ENCODE peak calls at places on chromosomes 11 and 22, in six cellular contexts. One of them, this sample, is unnamed.

GRCh38 chr22:32327066-32327465 is 30.6 kb upstream of the RFPL3 start:
- DNase-seq in NCI-H1436: no peak
- DNase-seq in pulmonary artery endothelial cell: peak
- DNase-seq in AG04450: no peak
- DNase-seq in AG04449: no peak
- DNase-seq in spleen: no peak
- DNase-seq in this sample: no peak

GRCh38 chr11:107683807-107684206 is 28.0 kb downstream of the SLN start:
- DNase-seq in NCI-H1436: no peak
- DNase-seq in pulmonary artery endothelial cell: no peak
- DNase-seq in AG04450: no peak
- DNase-seq in spleen: no peak
- DNase-seq in AG04449: no peak
- DNase-seq in this sample: no peak

GRCh38 chr22:39098026-39098425 is 982 bp downstream of the APOBEC3H start:
- DNase-seq in NCI-H1436: no peak
- DNase-seq in AG04449: no peak
- DNase-seq in AG04450: no peak
- DNase-seq in spleen: no peak
- DNase-seq in pulmonary artery endothelial cell: no peak
- DNase-seq in this sample: no peak

GRCh38 chr11:47270331-47271271 is 668 bp downstream of the MADD start:
- DNase-seq in pulmonary artery endothelial cell: no peak
- DNase-seq in NCI-H1436: no peak
- DNase-seq in AG04450: no peak
- DNase-seq in spleen: peak
- DNase-seq in AG04449: no peak
- DNase-seq in this sample: no peak

GRCh38 chr22:46352691-46353386 is 17.3 kb downstream of the TRMU start:
- DNase-seq in AG04450: no peak
- DNase-seq in NCI-H1436: peak
- DNase-seq in pulmonary artery endothelial cell: no peak
- DNase-seq in spleen: peak
- DNase-seq in AG04449: no peak
- DNase-seq in this sample: no peak

GRCh38 chr11:55357560-55358184 is 10.1 kb upstream of the OR4A15 start:
- DNase-seq in AG04450: no peak
- DNase-seq in NCI-H1436: no peak
- DNase-seq in pulmonary artery endothelial cell: no peak
- DNase-seq in spleen: no peak
- DNase-seq in AG04449: no peak
- DNase-seq in this sample: no peak

GRCh38 chr22:37843746-37844089 is 416 bp downstream of the ANKRD54 start:
- DNase-seq in pulmonary artery endothelial cell: no peak
- DNase-seq in AG04449: no peak
- DNase-seq in NCI-H1436: no peak
- DNase-seq in AG04450: no peak
- DNase-seq in spleen: peak
- DNase-seq in this sample: no peak

GRCh38 chr11:130765951-130766649 is 150.2 kb downstream of the SNX19 start:
- DNase-seq in spleen: no peak
- DNase-seq in AG04449: no peak
- DNase-seq in AG04450: no peak
- DNase-seq in pulmonary artery endothelial cell: no peak
- DNase-seq in NCI-H1436: no peak
- DNase-seq in this sample: no peak

GRCh38 chr11:77401486-77402217 is 72.2 kb downstream of the PAK1 start:
- DNase-seq in AG04450: no peak
- DNase-seq in pulmonary artery endothelial cell: no peak
- DNase-seq in AG04449: no peak
- DNase-seq in NCI-H1436: no peak
- DNase-seq in spleen: no peak
- DNase-seq in this sample: no peak

GRCh38 chr11:70756756-70757155 is 358.4 kb downstream of the CTTN start:
- DNase-seq in AG04450: no peak
- DNase-seq in pulmonary artery endothelial cell: no peak
- DNase-seq in AG04449: no peak
- DNase-seq in NCI-H1436: no peak
- DNase-seq in spleen: peak
- DNase-seq in this sample: no peak

GRCh38 chr22:46088541-46089311 is 61.6 kb upstream of the PPARA start:
- DNase-seq in NCI-H1436: no peak
- DNase-seq in pulmonary artery endothelial cell: peak
- DNase-seq in spleen: peak
- DNase-seq in AG04449: peak
- DNase-seq in AG04450: no peak
- DNase-seq in this sample: no peak

GRCh38 chr11:130653838-130654601 is 205.6 kb downstream of the ADAMTS15 start:
- DNase-seq in spleen: no peak
- DNase-seq in AG04450: no peak
- DNase-seq in AG04449: no peak
- DNase-seq in pulmonary artery endothelial cell: no peak
- DNase-seq in NCI-H1436: no peak
- DNase-seq in this sample: no peak

GRCh38 chr11:113690619-113691569 is 15.2 kb downstream of the TMPRSS5 start:
- DNase-seq in AG04450: no peak
- DNase-seq in NCI-H1436: no peak
- DNase-seq in AG04449: no peak
- DNase-seq in spleen: no peak
- DNase-seq in pulmonary artery endothelial cell: no peak
- DNase-seq in this sample: no peak

GRCh38 chr11:8080674-8081590 is at the start of gene TUB:
- DNase-seq in NCI-H1436: peak
- DNase-seq in AG04450: no peak
- DNase-seq in spleen: peak
- DNase-seq in pulmonary artery endothelial cell: no peak
- DNase-seq in AG04449: no peak
- DNase-seq in this sample: no peak

GRCh38 chr11:64206457-64207246 is at the start of gene FERMT3:
- DNase-seq in AG04450: no peak
- DNase-seq in NCI-H1436: no peak
- DNase-seq in AG04449: no peak
- DNase-seq in pulmonary artery endothelial cell: no peak
- DNase-seq in spleen: peak
- DNase-seq in this sample: no peak

GRCh38 chr11:10274726-10275125 is 19.3 kb downstream of the SBF2 start:
- DNase-seq in AG04449: peak
- DNase-seq in pulmonary artery endothelial cell: no peak
- DNase-seq in NCI-H1436: no peak
- DNase-seq in spleen: no peak
- DNase-seq in AG04450: no peak
- DNase-seq in this sample: no peak

GRCh38 chr11:126495806-126496205 is 140.3 kb downstream of the ST3GAL4 start:
- DNase-seq in pulmonary artery endothelial cell: no peak
- DNase-seq in spleen: peak
- DNase-seq in NCI-H1436: no peak
- DNase-seq in AG04450: no peak
- DNase-seq in AG04449: no peak
- DNase-seq in this sample: no peak

GRCh38 chr11:87035976-87036583 is 1.7 kb upstream of the TMEM135 start:
- DNase-seq in pulmonary artery endothelial cell: no peak
- DNase-seq in spleen: no peak
- DNase-seq in NCI-H1436: no peak
- DNase-seq in AG04449: no peak
- DNase-seq in AG04450: no peak
- DNase-seq in this sample: no peak

GRCh38 chr22:39995346-39996252 is 845 bp downstream of the FAM83F start:
- DNase-seq in NCI-H1436: no peak
- DNase-seq in AG04450: no peak
- DNase-seq in pulmonary artery endothelial cell: no peak
- DNase-seq in spleen: no peak
- DNase-seq in AG04449: no peak
- DNase-seq in this sample: no peak

GRCh38 chr11:66842896-66843775 is at the start of gene RCE1:
- DNase-seq in NCI-H1436: peak
- DNase-seq in spleen: peak
- DNase-seq in pulmonary artery endothelial cell: peak
- DNase-seq in AG04450: peak
- DNase-seq in AG04449: no peak
- DNase-seq in this sample: peak

GRCh38 chr22:40107756-40108437 is 69.8 kb upstream of the TNRC6B start:
- DNase-seq in spleen: no peak
- DNase-seq in AG04449: no peak
- DNase-seq in NCI-H1436: no peak
- DNase-seq in pulmonary artery endothelial cell: no peak
- DNase-seq in AG04450: no peak
- DNase-seq in this sample: peak

GRCh38 chr11:36062796-36063380 is 119.0 kb downstream of the LDLRAD3 start:
- DNase-seq in NCI-H1436: no peak
- DNase-seq in AG04449: no peak
- DNase-seq in spleen: no peak
- DNase-seq in AG04450: no peak
- DNase-seq in pulmonary artery endothelial cell: no peak
- DNase-seq in this sample: no peak

GRCh38 chr22:36756031-36756430 is 19.9 kb downstream of the IFT27 start:
- DNase-seq in AG04449: no peak
- DNase-seq in pulmonary artery endothelial cell: no peak
- DNase-seq in spleen: no peak
- DNase-seq in AG04450: no peak
- DNase-seq in NCI-H1436: no peak
- DNase-seq in this sample: no peak